ENCODE peak calls at places on chromosomes 13 and 19, in seven cellular contexts. J, C, N, Z, D, G and U are unnamed samples.

GRCh38 chr19:31312004-31312403 is 37.2 kb downstream of the TSHZ3 start:
- DNase-seq in J (peak; percentile 68), C (no peak), N (no peak), Z (no peak), D (no peak), G (peak; percentile 10), U (no peak)

GRCh38 chr19:40274585-40275544 is 10.3 kb downstream of the AKT2 start:
- DNase-seq in J (no peak), C (no peak), N (peak; percentile 50), Z (no peak), D (peak; percentile 49), G (no peak), U (no peak)

GRCh38 chr13:64446372-64446771 is 2783.8 kb downstream of the PCDH9 start:
- DNase-seq in J (no peak), C (no peak), N (no peak), Z (no peak), D (no peak), G (peak; percentile 42), U (no peak)

GRCh38 chr13:26525528-26525927 is 32.0 kb upstream of the WASF3 start:
- DNase-seq in J (no peak), C (no peak), N (no peak), Z (no peak), D (no peak), G (no peak), U (no peak)

GRCh38 chr19:58385313-58386165 is 1.5 kb upstream of the RPS5 start:
- DNase-seq in J (no peak), C (no peak), N (no peak), Z (peak; percentile 56), D (no peak), G (no peak), U (no peak)

GRCh38 chr19:21482863-21483276 is 22.5 kb upstream of the ZNF429 start:
- DNase-seq in J (peak; percentile 48), C (peak; percentile 69), N (peak; percentile 40), Z (peak; percentile 80), D (peak; percentile 32), G (peak; percentile 22), U (peak; percentile 67)

GRCh38 chr19:37355901-37356300 is 15.0 kb upstream of the ZNF527 start:
- DNase-seq in J (no peak), C (no peak), N (no peak), Z (no peak), D (no peak), G (no peak), U (no peak)

GRCh38 chr13:32209670-32210069 is 105.5 kb downstream of the ZAR1L start:
- DNase-seq in J (peak; percentile 41), C (no peak), N (no peak), Z (no peak), D (no peak), G (no peak), U (no peak)

GRCh38 chr19:29006057-29006735 is 206.8 kb downstream of the UQCRFS1 start:
- DNase-seq in J (no peak), C (no peak), N (no peak), Z (no peak), D (no peak), G (no peak), U (no peak)

GRCh38 chr13:99417151-99417820 is 84.0 kb upstream of the TM9SF2 start:
- DNase-seq in J (no peak), C (no peak), N (no peak), Z (peak; percentile 82), D (no peak), G (no peak), U (peak; percentile 12)

GRCh38 chr19:21439372-21439771 is 42.4 kb downstream of the ZNF493 start:
- DNase-seq in J (peak; percentile 4), C (peak; percentile 65), N (no peak), Z (no peak), D (no peak), G (peak; percentile 22), U (no peak)

GRCh38 chr19:5148794-5149190 is 179.9 kb downstream of the KDM4B start:
- DNase-seq in J (no peak), C (no peak), N (peak; percentile 1), Z (no peak), D (no peak), G (no peak), U (no peak)

GRCh38 chr19:18519962-18520847 is 1.7 kb downstream of the ELL start:
- DNase-seq in J (peak; percentile 74), C (peak; percentile 88), N (peak; percentile 83), Z (peak; percentile 88), D (no peak), G (peak; percentile 90), U (peak; percentile 73)

GRCh38 chr19:18922228-18922985 is 2.9 kb downstream of the DDX49 start:
- DNase-seq in J (no peak), C (no peak), N (no peak), Z (no peak), D (no peak), G (no peak), U (no peak)

GRCh38 chr13:109773276-109773675 is 13.1 kb downstream of the IRS2 start:
- DNase-seq in J (no peak), C (no peak), N (no peak), Z (no peak), D (no peak), G (peak; percentile 77), U (peak; percentile 75)

GRCh38 chr13:46181799-46182490 is at the start of gene LCP1:
- DNase-seq in J (no peak), C (no peak), N (no peak), Z (peak; percentile 47), D (peak; percentile 51), G (peak; percentile 83), U (no peak)

GRCh38 chr13:111510502-111511218 is 190.2 kb downstream of the TEX29 start:
- DNase-seq in J (no peak), C (no peak), N (no peak), Z (no peak), D (no peak), G (no peak), U (peak; percentile 8)

GRCh38 chr19:55465460-55466245 is 1.1 kb upstream of the C19orf85 start:
- DNase-seq in J (no peak), C (no peak), N (no peak), Z (peak; percentile 53), D (no peak), G (no peak), U (no peak)

GRCh38 chr19:43782311-43782660 is 1.5 kb upstream of the KCNN4 start:
- DNase-seq in J (no peak), C (no peak), N (no peak), Z (no peak), D (no peak), G (no peak), U (no peak)

GRCh38 chr19:58349590-58349989 is 3.7 kb downstream of the A1BG start:
- DNase-seq in J (no peak), C (no peak), N (no peak), Z (no peak), D (no peak), G (no peak), U (no peak)

DNA sequence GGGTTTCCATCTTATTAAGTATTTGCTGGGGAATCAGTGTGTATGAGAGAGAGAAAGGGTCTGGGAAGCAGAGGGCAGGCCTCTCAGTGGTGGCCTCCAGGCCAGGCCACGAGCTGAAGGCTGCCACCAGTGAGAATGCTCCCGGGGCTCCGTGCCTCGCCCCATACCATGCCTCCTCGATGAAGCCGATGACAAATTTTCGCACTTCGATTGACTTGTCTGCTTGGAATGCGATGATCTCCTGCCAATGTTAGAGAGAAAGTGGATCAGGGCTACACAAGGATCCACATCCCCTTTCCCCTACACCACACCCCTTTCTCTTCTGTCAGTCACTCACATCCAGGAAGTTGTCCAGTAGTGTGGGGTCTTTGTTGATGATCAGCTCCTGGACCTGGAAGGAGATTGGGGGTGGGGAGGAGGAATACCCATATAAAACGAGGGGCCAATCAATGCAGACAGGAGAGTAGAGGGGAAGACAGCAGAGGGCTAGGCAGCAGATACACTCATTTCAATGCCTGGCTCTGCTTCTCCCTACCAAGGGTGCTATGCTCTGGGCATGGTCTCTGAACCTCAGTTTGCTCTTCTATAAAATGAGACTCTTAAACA is 10.7 kb downstream of the SYMPK start:
- DNase-seq in J (no peak), C (no peak), N (no peak), Z (no peak), D (no peak), G (peak; percentile 26), U (no peak)
- H3K4me3 ChIP-seq in J (no peak overlapping the region), C (no peak overlapping the region), N (no peak overlapping the region), Z (no peak overlapping the region), D (no peak overlapping the region), G (no peak overlapping the region), U (no peak overlapping the region)

GRCh38 chr19:3682286-3682685 is 18.0 kb downstream of the PIP5K1C start:
- DNase-seq in J (no peak), C (no peak), N (no peak), Z (peak; percentile 37), D (no peak), G (no peak), U (no peak)
- H3K4me1 ChIP-seq in J (no peaks in the 10 kb centered on the region), C (peaks cover 13% of the 10 kb centered on the region), N (no peaks in the 10 kb centered on the region), Z (peaks cover 6% of the 10 kb centered on the region), D (peaks cover 52% of the 10 kb centered on the region), G (no peaks in the 10 kb centered on the region), U (peaks cover 4% of the 10 kb centered on the region)

GRCh38 chr13:40986328-40986856 is 32.7 kb downstream of the ELF1 start:
- DNase-seq in J (peak; percentile 77), C (no peak), N (no peak), Z (no peak), D (no peak), G (peak; percentile 71), U (no peak)

GRCh38 chr13:40985596-40986327 is 33.4 kb downstream of the ELF1 start:
- DNase-seq in J (no peak), C (no peak), N (no peak), Z (no peak), D (no peak), G (no peak), U (no peak)

GRCh38 chr13:40983269-40983668 is 35.8 kb downstream of the ELF1 start:
- DNase-seq in J (no peak), C (no peak), N (no peak), Z (no peak), D (no peak), G (no peak), U (no peak)

GRCh38 chr13:40983725-40984669 is 35.1 kb downstream of the ELF1 start:
- DNase-seq in J (no peak), C (no peak), N (peak; percentile 44), Z (no peak), D (no peak), G (no peak), U (no peak)

GRCh38 chr13:40984670-40985366 is 34.3 kb downstream of the ELF1 start:
- DNase-seq in J (no peak), C (no peak), N (no peak), Z (no peak), D (no peak), G (no peak), U (no peak)
- H3K4me3 ChIP-seq in J (peak overlapping the region; percentile 19), C (no peak overlapping the region), N (no peak overlapping the region), Z (no peak overlapping the region), D (no peak overlapping the region), G (no peak overlapping the region), U (no peak overlapping the region)

DNA sequence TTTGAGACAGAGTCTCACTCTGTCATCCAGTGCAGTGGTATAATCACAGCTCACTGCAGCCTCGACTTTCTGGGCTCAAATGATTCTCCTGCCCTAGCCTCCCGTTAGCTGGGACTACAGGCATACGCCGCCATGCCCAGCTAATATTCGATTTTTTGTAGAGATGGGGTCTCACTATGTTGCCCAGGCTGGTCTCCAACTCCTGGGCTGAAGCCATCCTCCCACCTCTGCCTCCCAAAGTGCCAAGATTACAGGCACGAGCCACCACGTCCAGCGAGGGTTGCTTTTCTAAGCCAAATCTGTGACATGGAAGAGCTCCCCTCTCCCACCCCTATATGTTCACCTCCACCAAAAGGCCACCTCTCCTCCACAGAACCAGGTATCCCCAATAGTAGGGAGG is 10.9 kb upstream of the ATF5 start:
- DNase-seq in J (no peak), C (no peak), N (no peak), Z (no peak), D (no peak), G (no peak), U (no peak)
- H3K4me1 ChIP-seq in J (peaks cover 7% of the 10 kb centered on the region), C (no peaks in the 10 kb centered on the region), N (no peaks in the 10 kb centered on the region), Z (no peaks in the 10 kb centered on the region), D (peaks cover 26% of the 10 kb centered on the region), G (peaks cover 5% of the 10 kb centered on the region), U (peaks cover 7% of the 10 kb centered on the region)